ENCODE peak calls at places on chromosome 1, in nine cellular contexts. D is thoracic aorta; N is breast epithelium; I is naive thymus-derived CD4-positive, alpha-beta T cell; G is hepatocyte; C is kidney epithelial cell; B is BE2C; V is CD8-positive, alpha-beta memory T cell; H is ascending aorta. T is an unnamed sample.

GRCh38 chr1:116537439-116537838 is 33.4 kb downstream of the CD58 start:
- DNase-seq in D (no peak), N (no peak), I (no peak), G (peak; percentile 13), C (no peak), B (no peak), V (no peak), H (no peak), T (no peak)

GRCh38 chr1:8641317-8641997 is 176.0 kb downstream of the RERE start:
- DNase-seq in D (no peak), N (no peak), I (no peak), G (no peak), C (no peak), B (no peak), V (no peak), H (no peak), T (no peak)

GRCh38 chr1:30638086-30638485 is 85.3 kb downstream of the MATN1 start:
- DNase-seq in D (no peak), N (no peak), I (no peak), G (no peak), C (no peak), B (no peak), V (no peak), H (no peak), T (no peak)

GRCh38 chr1:34057347-34057746 is 107.7 kb downstream of the CSMD2 start:
- DNase-seq in D (no peak), N (no peak), I (no peak), G (peak; percentile 13), C (no peak), B (no peak), V (no peak), H (no peak), T (no peak)

GRCh38 chr1:179750630-179751029 is 7.5 kb downstream of the FAM163A start:
- DNase-seq in D (no peak), N (no peak), I (no peak), G (no peak), C (no peak), B (no peak), V (no peak), H (no peak), T (no peak)

GRCh38 chr1:170337413-170337994 is 191.7 kb downstream of the NTMT2 start:
- DNase-seq in D (no peak), N (no peak), I (no peak), G (no peak), C (no peak), B (no peak), V (no peak), H (no peak), T (no peak)

GRCh38 chr1:111733183-111733995 is 5.8 kb downstream of the INKA2 start:
- DNase-seq in D (no peak), N (no peak), I (no peak), G (peak; percentile 47), C (no peak), B (no peak), V (no peak), H (no peak), T (no peak)

GRCh38 chr1:53896673-53897229 is 2.8 kb downstream of the DIO1 start:
- DNase-seq in D (no peak), N (no peak), I (no peak), G (peak; percentile 36), C (peak; percentile 43), B (no peak), V (no peak), H (no peak), T (no peak)

GRCh38 chr1:162444903-162445302 is 33.0 kb upstream of the SH2D1B start:
- DNase-seq in D (no peak), N (no peak), I (no peak), G (no peak), C (no peak), B (no peak), V (no peak), H (no peak), T (no peak)

GRCh38 chr1:160107512-160107911 is 8.0 kb upstream of the ATP1A2 start:
- DNase-seq in D (no peak), N (no peak), I (no peak), G (no peak), C (no peak), B (no peak), V (no peak), H (no peak), T (no peak)

GRCh38 chr1:67760030-67760821 is 73.0 kb downstream of the GNG12 start:
- DNase-seq in D (no peak), N (peak; percentile 50), I (peak; percentile 17), G (peak; percentile 88), C (peak; percentile 72), B (peak; percentile 45), V (peak; percentile 31), H (no peak), T (no peak)

GRCh38 chr1:205330161-205330560 is 8.6 kb upstream of the NUAK2 start:
- DNase-seq in D (no peak), N (no peak), I (no peak), G (no peak), C (no peak), B (no peak), V (no peak), H (no peak), T (no peak)

GRCh38 chr1:183039330-183039729 is 16.1 kb downstream of the LAMC1 start:
- DNase-seq in D (no peak), N (no peak), I (no peak), G (no peak), C (no peak), B (no peak), V (no peak), H (no peak), T (no peak)
- H3K36me3 ChIP-seq in D (no peaks in the 10 kb centered on the region), N (no peaks in the 10 kb centered on the region), I (no peaks in the 10 kb centered on the region), G (no peaks in the 10 kb centered on the region), C (no peaks in the 10 kb centered on the region), B (no peaks in the 10 kb centered on the region), V (no peaks in the 10 kb centered on the region), H (peaks cover 8% of the 10 kb centered on the region), T (no peaks in the 10 kb centered on the region)

GRCh38 chr1:166839600-166840308 is 479 bp downstream of the POGK start:
- DNase-seq in D (no peak), N (peak; percentile 36), I (peak; percentile 56), G (peak; percentile 71), C (no peak), B (peak; percentile 65), V (peak; percentile 57), H (no peak), T (no peak)

GRCh38 chr1:166840309-166841302 is 1.3 kb downstream of the POGK start:
- DNase-seq in D (no peak), N (no peak), I (no peak), G (peak; percentile 65), C (no peak), B (no peak), V (no peak), H (no peak), T (no peak)

GRCh38 chr1:166844791-166845190 is 5.5 kb downstream of the POGK start:
- DNase-seq in D (no peak), N (no peak), I (no peak), G (no peak), C (no peak), B (no peak), V (no peak), H (no peak), T (no peak)

GRCh38 chr1:166843769-166844596 is 4.7 kb downstream of the POGK start:
- DNase-seq in D (no peak), N (no peak), I (no peak), G (peak; percentile 60), C (no peak), B (no peak), V (no peak), H (no peak), T (no peak)

DNA sequence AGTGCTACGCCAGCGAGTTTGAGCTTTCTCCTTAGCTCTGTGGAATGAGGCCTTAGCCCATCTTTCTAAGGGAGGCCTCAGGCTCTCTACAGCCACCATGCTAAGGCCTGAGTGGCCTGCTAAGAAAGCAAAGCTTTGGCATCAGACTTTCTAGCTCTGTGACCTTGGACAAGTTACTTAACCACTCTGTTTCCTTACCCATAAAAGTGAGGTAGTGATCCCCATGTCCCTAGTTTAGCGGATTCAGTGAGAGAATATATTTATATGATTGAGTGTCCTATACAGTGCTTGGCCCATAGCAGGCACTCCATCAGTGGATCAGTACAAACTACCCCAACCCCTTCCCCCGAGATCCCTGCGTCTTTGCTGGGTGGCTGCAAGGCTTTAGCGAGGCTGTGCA is 4.0 kb downstream of the POGK start:
- DNase-seq in D (no peak), N (no peak), I (no peak), G (no peak), C (no peak), B (no peak), V (no peak), H (no peak), T (no peak)
- H3K36me3 ChIP-seq in D (peaks cover 14% of the 10 kb centered on the region), N (no peaks in the 10 kb centered on the region), I (peaks cover 6% of the 10 kb centered on the region), G (no peaks in the 10 kb centered on the region), C (peaks cover 1% of the 10 kb centered on the region), B (peaks cover 71% of the 10 kb centered on the region), V (peaks cover 45% of the 10 kb centered on the region), H (peaks cover 58% of the 10 kb centered on the region), T (peaks cover 49% of the 10 kb centered on the region)

GRCh38 chr1:6224733-6225132 is 11.0 kb downstream of the ICMT start:
- DNase-seq in D (no peak), N (no peak), I (no peak), G (peak; percentile 53), C (no peak), B (no peak), V (no peak), H (no peak), T (no peak)
- H3K36me3 ChIP-seq in D (peaks cover 50% of the 10 kb centered on the region), N (no peaks in the 10 kb centered on the region), I (no peaks in the 10 kb centered on the region), G (no peaks in the 10 kb centered on the region), C (peaks cover 1% of the 10 kb centered on the region), B (peaks cover 23% of the 10 kb centered on the region), V (peaks cover 18% of the 10 kb centered on the region), H (peaks cover 69% of the 10 kb centered on the region), T (peaks cover 30% of the 10 kb centered on the region)

GRCh38 chr1:43405219-43405875 is 15.6 kb downstream of the SZT2 start:
- DNase-seq in D (no peak), N (no peak), I (no peak), G (peak; percentile 72), C (no peak), B (no peak), V (no peak), H (no peak), T (no peak)

GRCh38 chr1:43404353-43404752 is 14.7 kb downstream of the SZT2 start:
- DNase-seq in D (no peak), N (no peak), I (no peak), G (no peak), C (no peak), B (no peak), V (no peak), H (no peak), T (no peak)

GRCh38 chr1:43410571-43410970 is 20.9 kb downstream of the SZT2 start:
- DNase-seq in D (no peak), N (no peak), I (no peak), G (no peak), C (no peak), B (no peak), V (no peak), H (no peak), T (no peak)

GRCh38 chr1:43402055-43402865 is 12.6 kb downstream of the SZT2 start:
- DNase-seq in D (no peak), N (peak; percentile 54), I (no peak), G (no peak), C (no peak), B (no peak), V (no peak), H (no peak), T (no peak)

DNA sequence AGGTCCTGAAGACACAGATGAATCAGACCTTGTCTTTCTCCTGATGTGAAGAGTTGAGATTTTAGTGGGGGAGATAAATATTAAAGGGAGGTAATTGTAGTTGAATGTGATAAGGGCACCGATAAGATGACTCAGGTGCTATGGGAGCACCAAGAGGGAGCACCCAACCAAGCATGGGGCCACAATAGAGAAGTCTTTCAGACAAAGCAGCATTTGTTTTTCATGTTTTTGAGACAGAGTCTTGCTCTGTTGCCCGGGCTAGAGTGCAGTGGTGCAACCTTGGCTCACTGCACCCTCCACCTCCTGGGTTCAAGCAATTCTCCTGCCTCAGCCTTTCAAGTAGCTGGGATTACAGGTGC is 16.2 kb downstream of the SZT2 start:
- DNase-seq in D (no peak), N (no peak), I (no peak), G (no peak), C (no peak), B (no peak), V (no peak), H (no peak), T (no peak)
- H3K36me3 ChIP-seq in D (peaks cover 46% of the 10 kb centered on the region), N (no peaks in the 10 kb centered on the region), I (peaks cover 16% of the 10 kb centered on the region), G (no peaks in the 10 kb centered on the region), C (peaks cover 3% of the 10 kb centered on the region), B (no peaks in the 10 kb centered on the region), V (peaks cover 47% of the 10 kb centered on the region), H (peaks cover 59% of the 10 kb centered on the region), T (no peaks in the 10 kb centered on the region)